ENCODE peak calls at places on chromosomes 1 and 21, in four cellular contexts. U is H1, G is GM12878, Q is SK-N-SH. O is an unnamed sample.

GRCh38 chr21:41318218-41318617 is 1.6 kb downstream of the FAM3B start:
- DNase-seq in U (no peak), G (no peak), Q (no peak), O (no peak)

GRCh38 chr21:41630249-41630648 is 122.3 kb upstream of the TMPRSS2 start:
- DNase-seq in U (no peak), G (no peak), Q (no peak), O (no peak)

GRCh38 chr1:2349821-2350220 is 41.5 kb downstream of the MORN1 start:
- DNase-seq in U (no peak), G (no peak), Q (no peak), O (no peak)

GRCh38 chr1:101239095-101240040 is 2.5 kb downstream of the S1PR1 start:
- DNase-seq in U (no peak), G (no peak), Q (no peak), O (no peak)

GRCh38 chr1:154469844-154470417 is 32.1 kb upstream of the TDRD10 start:
- DNase-seq in U (no peak), G (no peak), Q (no peak), O (no peak)

GRCh38 chr1:43446388-43446740 is 7.4 kb downstream of the HYI start:
- DNase-seq in U (no peak), G (no peak), Q (no peak), O (no peak)

GRCh38 chr1:179447489-179447888 is 81.7 kb downstream of the AXDND1 start:
- DNase-seq in U (no peak), G (no peak), Q (no peak), O (peak; percentile 18)

GRCh38 chr1:35564884-35565741 is 7.5 kb downstream of the NCDN start:
- DNase-seq in U (no peak), G (no peak), Q (peak; percentile 20), O (no peak)

GRCh38 chr1:230994860-230995259 is 16.0 kb downstream of the ARV1 start:
- DNase-seq in U (no peak), G (no peak), Q (no peak), O (no peak)

GRCh38 chr1:13469343-13469742 is 44.5 kb downstream of the LRRC38 start:
- DNase-seq in U (no peak), G (no peak), Q (no peak), O (peak; percentile 34)

GRCh38 chr1:63663301-63663700 is 70.1 kb downstream of the PGM1 start:
- DNase-seq in U (no peak), G (no peak), Q (no peak), O (no peak)

GRCh38 chr1:25631750-25632495 is 15.3 kb downstream of the MAN1C1 start:
- DNase-seq in U (no peak), G (no peak), Q (no peak), O (no peak)

GRCh38 chr1:245051349-245052221 is 103.2 kb upstream of the KIF26B start:
- DNase-seq in U (no peak), G (no peak), Q (no peak), O (peak; percentile 93)

GRCh38 chr1:119660253-119661078 is 12.4 kb upstream of the ZNF697 start:
- DNase-seq in U (no peak), G (no peak), Q (no peak), O (no peak)

GRCh38 chr1:50531027-50531426 is 107.8 kb upstream of the DMRTA2 start:
- DNase-seq in U (no peak), G (no peak), Q (peak; percentile 6), O (no peak)

GRCh38 chr1:226937940-226938725 is 2.0 kb upstream of the COQ8A start:
- DNase-seq in U (no peak), G (no peak), Q (no peak), O (no peak)
- TF ChIP-seq NRF1 in U (no peak), G (no peak), Q (no peak), O (no peak)

GRCh38 chr1:38076038-38076437 is 29.4 kb upstream of the POU3F1 start:
- DNase-seq in U (no peak), G (no peak), Q (no peak), O (peak; percentile 69)
- TF ChIP-seq NRF1 in U (no peak), G (no peak), Q (no peak), O (no peak)

DNA sequence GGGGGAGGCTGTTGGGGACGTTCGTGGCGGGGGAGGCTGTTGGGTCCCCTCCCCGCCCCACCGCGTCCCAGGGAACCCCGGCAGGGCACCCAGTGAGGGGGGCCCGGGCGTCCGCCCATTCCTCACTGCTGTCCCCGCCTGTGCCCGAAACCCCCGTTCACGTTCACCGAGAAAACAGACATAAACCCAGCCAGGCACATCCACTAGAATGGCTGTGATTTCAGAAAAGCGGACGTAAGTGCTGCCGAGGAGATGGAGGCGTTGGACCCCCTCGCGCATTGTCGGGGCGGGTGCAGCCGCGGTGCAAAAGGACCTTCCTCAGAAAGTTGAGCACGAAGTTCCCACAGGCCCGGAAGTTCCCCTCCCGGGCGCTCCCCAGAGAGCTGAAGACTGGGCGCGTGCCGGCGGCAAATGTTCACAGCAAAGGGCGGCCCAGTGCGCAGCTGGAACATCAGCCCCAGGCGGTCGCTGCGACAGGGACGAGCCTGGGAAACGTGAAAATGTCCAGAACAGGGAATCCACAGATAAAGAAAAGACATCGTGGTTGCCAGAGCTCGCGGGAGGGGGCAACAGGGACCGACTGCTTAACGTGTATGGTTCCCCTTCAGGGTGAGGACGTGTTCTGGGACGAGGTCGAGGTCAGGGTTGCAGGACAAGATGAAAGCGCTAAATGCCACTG is 18.5 kb upstream of the SAMD11 start:
- DNase-seq in U (no peak), G (no peak), Q (peak; percentile 78), O (peak; percentile 18)
- TF ChIP-seq NRF1 in U (no peak), G (no peak), Q (no peak), O (no peak)

GRCh38 chr21:43374228-43374885 is 52.6 kb downstream of the SIK1 start:
- DNase-seq in U (no peak), G (no peak), Q (no peak), O (no peak)

GRCh38 chr21:43371786-43372185 is 55.1 kb downstream of the SIK1 start:
- DNase-seq in U (no peak), G (no peak), Q (no peak), O (no peak)

GRCh38 chr21:43372663-43373386 is 54.1 kb downstream of the SIK1 start:
- DNase-seq in U (no peak), G (no peak), Q (no peak), O (no peak)

GRCh38 chr21:43375006-43375826 is 51.7 kb downstream of the SIK1 start:
- DNase-seq in U (no peak), G (no peak), Q (no peak), O (no peak)

DNA sequence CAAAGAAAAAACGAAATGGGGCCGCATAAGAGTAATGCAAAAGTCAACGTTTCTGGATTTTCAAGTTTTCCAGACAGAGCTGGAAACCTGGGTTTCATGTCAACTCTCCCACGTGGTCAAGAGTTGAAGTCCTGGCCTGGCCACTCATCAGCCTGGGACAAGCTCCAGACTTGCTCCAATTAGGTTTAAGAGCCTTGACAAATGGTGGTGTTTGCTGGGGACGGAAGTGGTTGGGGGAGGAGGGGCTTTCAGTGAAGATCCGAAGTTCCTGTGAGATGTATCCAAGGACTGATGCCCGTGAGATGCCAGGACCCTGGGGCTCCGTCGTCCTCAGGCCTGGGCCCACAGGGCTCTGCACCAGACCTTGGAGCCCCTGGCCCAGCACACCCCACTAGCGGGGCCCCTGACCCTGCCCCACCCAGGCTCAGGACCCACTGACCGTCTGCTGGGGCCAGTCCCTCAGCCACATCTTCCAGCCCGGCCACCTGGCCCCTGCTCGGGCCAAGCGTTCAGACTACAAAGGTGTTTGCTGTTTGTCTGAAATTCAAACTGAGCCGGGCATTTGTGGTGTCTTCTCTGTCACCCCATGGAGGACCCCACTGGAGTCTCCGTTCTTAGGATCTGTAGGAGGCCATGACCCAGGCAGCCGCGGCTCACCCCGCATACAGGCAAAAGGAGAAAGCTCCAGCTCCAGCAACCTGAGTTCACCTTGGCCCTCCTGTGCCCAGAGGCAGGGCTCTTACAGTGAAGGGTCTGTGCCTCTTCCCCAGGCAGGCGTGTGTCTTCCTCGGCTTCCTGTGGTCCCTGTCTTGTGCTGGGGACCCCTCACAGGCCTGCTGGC is 53.3 kb downstream of the SIK1 start:
- DNase-seq in U (no peak), G (no peak), Q (no peak), O (no peak)
- TF ChIP-seq NRF1 in U (no peak), G (no peak), Q (no peak), O (no peak)

DNA sequence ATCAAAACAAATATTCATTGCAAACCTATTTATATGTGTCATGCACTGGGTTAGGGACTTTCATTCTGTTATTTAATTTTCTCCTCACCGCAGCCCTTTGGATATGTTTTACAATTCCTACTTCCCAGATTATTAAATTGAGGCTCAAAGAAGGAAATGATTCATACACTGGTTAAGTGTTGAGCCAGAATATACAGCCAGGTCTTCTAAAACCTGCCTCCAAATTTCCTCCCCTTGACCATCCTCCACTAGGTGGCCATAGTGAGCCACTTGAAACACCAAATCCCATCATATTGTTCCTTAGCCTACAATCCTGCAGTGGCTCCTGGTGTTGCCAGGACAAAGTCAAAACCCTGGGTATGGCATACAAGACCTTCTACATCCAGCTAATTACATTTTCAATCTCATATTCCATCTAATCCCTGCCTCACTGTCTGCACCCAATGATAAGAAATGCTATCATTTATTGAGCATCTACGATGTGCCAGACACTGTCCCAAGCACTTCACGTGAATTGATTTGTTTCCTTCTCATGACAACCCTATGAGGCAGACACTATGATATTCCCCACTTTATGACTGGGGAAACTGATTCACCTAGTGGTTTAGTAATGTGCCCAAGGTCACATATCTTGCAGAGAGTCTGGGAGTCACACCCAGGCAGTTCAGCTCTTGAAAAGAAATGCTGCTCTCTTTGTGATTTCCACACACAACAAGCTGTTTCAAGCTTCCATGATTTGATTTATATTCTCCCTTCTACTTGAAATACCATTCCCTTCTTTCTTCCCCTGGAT is 23.6 kb upstream of the KIRREL1 start:
- DNase-seq in U (no peak), G (no peak), Q (peak; percentile 44), O (peak; percentile 35)
- TF ChIP-seq NRF1 in U (no peak), G (no peak), Q (no peak), O (no peak)

GRCh38 chr1:169109561-169110134 is 3.2 kb downstream of the ATP1B1 start:
- DNase-seq in U (no peak), G (no peak), Q (peak; percentile 70), O (no peak)
- TF ChIP-seq NRF1 in U (no peak), G (no peak), Q (no peak), O (no peak)

DNA sequence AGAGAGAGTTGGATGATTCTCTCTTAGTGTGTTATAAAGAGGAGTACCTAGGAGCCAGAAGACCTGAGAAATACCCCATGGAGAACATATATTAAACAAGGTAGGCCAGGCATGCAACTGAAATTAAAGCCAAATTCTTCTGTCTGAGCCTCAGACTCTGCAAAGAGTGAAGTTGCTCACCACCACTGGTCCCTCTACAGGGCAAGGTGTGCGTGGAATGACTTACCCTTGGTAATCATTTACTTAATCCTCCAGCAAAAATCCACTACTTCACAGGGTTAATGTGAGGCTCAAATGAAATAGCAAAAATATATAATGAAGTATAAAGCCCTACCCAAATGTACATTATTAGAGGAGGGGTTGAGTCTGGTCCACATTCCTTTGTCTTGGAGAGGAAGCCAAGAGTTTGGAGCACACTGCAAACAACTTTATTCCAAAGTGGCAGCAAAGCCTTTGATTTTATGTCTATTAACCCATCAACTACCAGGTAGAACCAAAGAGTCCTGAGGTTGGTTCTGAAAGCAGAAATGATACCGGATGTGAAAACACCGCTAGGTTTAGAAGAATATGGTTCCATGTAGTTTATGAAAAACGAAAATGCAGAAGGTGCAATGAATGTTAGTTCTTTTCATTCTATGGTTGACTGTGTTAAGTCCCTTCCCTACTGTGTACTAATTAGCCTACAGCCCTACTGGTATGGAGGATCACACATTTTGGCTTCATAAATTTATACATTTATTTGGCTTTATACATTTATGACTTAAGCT is 8.5 kb downstream of the SSR2 start:
- DNase-seq in U (no peak), G (peak; percentile 70), Q (no peak), O (no peak)
- TF ChIP-seq NRF1 in U (no peak), G (no peak), Q (no peak), O (no peak)

O was measured in K562.